ENCODE peak calls at places on chromosome 20, in four cellular contexts. B, Z, F and U are unnamed samples.

GRCh38 chr20:37335642-37336368 is 10.1 kb upstream of the SRC start:
- DNase-seq in B (no peak), Z (peak), F (no peak), U (peak)

GRCh38 chr20:24132246-24132645 is 143.7 kb upstream of the GGTLC1 start:
- DNase-seq in F (no peak), Z (no peak), B (no peak), U (no peak)

GRCh38 chr20:22776369-22776768 is 192.0 kb upstream of the FOXA2 start:
- DNase-seq in F (no peak), Z (no peak), B (no peak), U (no peak)

GRCh38 chr20:50575869-50576720 is 65.9 kb downstream of the PTPN1 start:
- DNase-seq in Z (peak), B (peak), F (no peak), U (peak)

GRCh38 chr20:32144898-32145662 is 35.6 kb downstream of the TM9SF4 start:
- DNase-seq in B (no peak), Z (no peak), F (no peak), U (no peak)

GRCh38 chr20:33875534-33876026 is 64.4 kb downstream of the CHMP4B start:
- DNase-seq in Z (no peak), F (no peak), B (no peak), U (no peak)

GRCh38 chr20:37323985-37324384 is 22.0 kb upstream of the SRC start:
- DNase-seq in Z (no peak), F (no peak), B (no peak), U (no peak)

GRCh38 chr20:688809-689208 is 13.2 kb upstream of the SCRT2 start:
- DNase-seq in Z (peak), F (no peak), B (peak), U (peak)

GRCh38 chr20:40481337-40481736 is 207.7 kb downstream of the MAFB start:
- DNase-seq in Z (no peak), B (no peak), F (no peak), U (no peak)

GRCh38 chr20:35515949-35516645 is 13.4 kb downstream of the C20orf173 start:
- DNase-seq in Z (no peak), F (no peak), B (no peak), U (no peak)

GRCh38 chr20:25532015-25532751 is 53.1 kb downstream of the NINL start:
- DNase-seq in F (no peak), B (peak), Z (peak), U (no peak)

GRCh38 chr20:45309075-45309474 is 976 bp upstream of the MATN4 start:
- DNase-seq in B (no peak), F (no peak), Z (no peak), U (no peak)

DNA sequence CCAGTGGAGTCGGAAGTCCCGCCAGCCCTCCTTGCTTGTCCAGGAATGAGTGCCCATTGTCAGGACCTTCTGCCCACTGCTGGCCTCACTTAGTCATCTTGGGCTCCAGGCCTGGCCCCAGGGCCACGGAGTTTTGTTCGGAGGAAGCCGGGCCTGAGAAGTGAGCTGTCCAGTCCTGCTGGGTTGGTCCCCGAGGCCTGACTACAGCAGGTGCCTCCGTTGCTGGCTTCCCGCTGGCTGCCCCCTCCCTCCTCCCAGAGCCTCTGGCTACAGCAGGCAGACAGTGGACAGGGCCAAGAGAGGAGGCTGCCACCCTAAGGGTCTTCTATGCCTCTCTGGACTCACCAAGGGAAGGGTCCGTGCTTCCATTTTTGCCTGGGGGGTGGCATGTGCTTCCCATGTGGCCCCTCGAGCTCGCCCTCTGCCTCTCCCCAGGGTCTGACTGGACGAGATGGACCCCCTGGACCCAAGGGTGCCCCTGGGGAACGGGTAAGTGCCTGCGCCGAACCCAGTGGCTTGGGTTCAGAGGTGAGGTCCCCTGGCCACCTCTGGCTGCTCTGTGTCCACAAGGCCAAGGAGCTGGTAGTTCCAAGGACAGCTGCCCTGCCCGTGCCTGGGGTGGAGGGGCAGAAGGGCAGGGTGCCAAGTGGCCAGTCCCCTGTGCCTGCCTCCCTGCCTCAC is 2.8 kb downstream of the COL9A3 start:
- DNase-seq in Z (no peak), B (no peak), F (no peak), U (no peak)
- TF ChIP-seq CBFB in Z (no peak), B (no peak), F (no peak), U (no peak)

DNA sequence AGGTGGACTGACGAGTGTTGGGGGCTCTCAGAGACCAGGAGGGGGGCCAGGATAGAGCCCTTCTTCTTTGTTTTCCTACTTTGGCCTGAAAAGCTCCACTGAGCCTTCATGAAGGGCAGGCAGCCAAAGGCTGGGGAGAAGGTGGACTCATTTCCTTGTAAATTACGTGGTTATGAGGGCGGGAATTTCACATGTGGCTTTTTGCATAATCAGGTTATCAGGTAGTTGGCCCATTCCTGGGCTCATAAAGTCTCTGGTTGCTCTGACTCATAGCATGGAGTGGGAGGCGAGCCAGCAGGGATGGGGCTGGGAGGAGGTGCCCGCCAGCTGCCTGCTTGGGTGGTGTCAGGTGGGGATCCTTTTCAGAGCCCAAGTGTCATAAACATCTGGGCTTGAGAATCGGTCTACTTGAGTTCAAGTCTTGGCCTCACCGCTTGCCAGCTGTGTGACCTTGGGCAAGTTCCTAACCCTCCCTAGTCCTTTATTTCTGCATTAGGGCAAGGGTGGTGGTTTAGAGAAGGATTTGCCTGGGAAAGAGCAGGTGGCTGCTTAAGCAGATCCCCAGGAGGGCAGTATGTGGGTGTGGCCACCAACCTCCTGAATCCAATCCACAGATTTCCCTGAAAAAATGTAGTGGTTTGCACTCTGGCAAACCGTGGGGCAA is 26.5 kb upstream of the RNF24 start:
- DNase-seq in B (no peak), Z (no peak), F (no peak), U (peak)
- TF ChIP-seq CBFB in B (no peak), Z (no peak), F (no peak), U (no peak)

GRCh38 chr20:52959125-52959524 is 13.0 kb upstream of the TSHZ2 start:
- DNase-seq in Z (peak), B (no peak), F (no peak), U (no peak)
- TF ChIP-seq CBFB in Z (no peak), B (no peak), F (no peak), U (no peak)

GRCh38 chr20:2780948-2781347 is 19.5 kb downstream of the CPXM1 start:
- DNase-seq in Z (no peak), B (no peak), F (no peak), U (no peak)
- TF ChIP-seq CBFB in Z (no peak), B (no peak), F (no peak), U (no peak)

DNA sequence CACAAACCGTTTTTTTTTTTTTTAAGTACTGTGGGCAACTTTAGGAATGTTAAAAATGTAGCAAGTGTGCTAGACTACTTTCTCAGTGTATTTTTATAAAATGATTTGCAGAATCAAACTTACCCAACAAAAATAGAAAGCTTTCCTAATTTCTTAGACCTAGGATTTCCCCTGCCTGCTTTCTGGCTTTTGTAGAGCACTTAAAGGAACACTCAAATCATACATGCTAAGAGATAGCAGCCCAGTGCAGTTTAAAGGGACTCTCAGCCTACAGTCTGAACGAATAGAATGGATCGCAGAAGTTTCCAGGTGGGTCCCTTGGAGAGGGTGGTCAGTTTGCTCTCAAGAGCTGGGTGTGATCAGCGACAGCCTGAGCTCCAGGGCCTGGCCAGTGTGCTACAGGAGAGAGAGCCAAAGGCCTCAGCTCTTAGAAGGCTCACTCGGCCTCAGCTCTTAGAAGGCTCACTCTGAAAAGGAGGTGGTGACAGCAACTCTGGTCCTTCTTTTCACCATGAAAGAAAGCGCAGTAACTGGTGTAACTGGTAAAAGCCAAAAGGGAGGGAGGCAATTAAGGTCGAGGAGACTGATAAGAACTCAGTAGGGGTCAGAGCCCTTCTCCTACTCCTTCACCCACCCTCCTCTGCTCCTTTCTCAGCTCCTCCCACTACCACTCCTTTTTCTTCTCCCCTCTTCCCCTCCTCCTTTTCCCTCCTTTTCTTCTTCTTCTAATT is 142.4 kb downstream of the ZFP64 start:
- DNase-seq in Z (no peak), B (peak), F (no peak), U (no peak)
- TF ChIP-seq CBFB in Z (no peak), B (no peak), F (no peak), U (no peak)

GRCh38 chr20:11686900-11687543 is 230.7 kb upstream of the BTBD3 start:
- DNase-seq in Z (no peak), F (no peak), B (peak), U (no peak)
- TF ChIP-seq CBFB in Z (no peak), F (no peak), B (no peak), U (no peak)

DNA sequence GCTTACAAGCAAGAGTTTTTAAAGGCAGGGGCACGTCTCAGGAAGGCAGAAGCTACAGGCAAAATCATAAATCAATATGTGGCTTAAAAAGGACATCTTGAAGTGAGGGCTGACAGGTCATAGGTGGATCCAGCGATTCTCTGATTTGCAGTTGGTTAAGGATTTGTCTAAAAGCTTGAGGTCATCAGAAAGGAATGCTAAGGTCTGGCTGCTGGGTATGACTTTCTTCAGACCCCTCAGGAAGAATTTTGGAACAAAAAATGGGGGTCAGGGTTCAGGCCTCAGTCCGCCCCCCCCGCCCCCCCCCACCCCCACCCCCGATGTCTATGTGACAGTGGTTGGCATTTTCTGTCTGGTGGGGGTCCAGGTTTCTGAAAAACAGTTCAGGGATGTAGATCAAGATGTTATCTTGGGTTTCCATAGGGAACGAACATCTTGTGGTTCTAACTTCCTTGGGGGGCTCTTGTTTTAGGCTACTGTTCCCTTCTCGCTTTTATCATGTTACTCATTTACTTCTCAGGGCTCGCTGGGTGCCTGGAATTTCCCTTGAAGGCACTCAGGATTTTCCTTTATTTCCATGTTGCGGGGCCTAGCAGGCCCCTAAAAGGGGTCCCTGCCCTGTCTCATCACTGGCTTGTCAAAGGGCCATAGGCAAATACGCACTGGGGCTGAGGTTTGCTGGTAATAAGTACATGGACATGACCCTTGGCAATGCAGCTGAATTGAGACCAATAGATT is 262.1 kb downstream of the CDH4 start:
- DNase-seq in B (no peak), F (no peak), Z (no peak), U (no peak)
- TF ChIP-seq CBFB in B (no peak), F (no peak), Z (no peak), U (no peak)

GRCh38 chr20:48698507-48699267 is 129.1 kb downstream of the PREX1 start:
- DNase-seq in F (no peak), B (peak), Z (no peak), U (peak)

GRCh38 chr20:48694466-48694865 is 133.3 kb downstream of the PREX1 start:
- DNase-seq in Z (no peak), F (no peak), B (no peak), U (no peak)

GRCh38 chr20:48695738-48696137 is 132.1 kb downstream of the PREX1 start:
- DNase-seq in F (no peak), B (no peak), Z (no peak), U (no peak)

GRCh38 chr20:48695255-48695654 is 132.5 kb downstream of the PREX1 start:
- DNase-seq in F (no peak), B (no peak), Z (no peak), U (no peak)

DNA sequence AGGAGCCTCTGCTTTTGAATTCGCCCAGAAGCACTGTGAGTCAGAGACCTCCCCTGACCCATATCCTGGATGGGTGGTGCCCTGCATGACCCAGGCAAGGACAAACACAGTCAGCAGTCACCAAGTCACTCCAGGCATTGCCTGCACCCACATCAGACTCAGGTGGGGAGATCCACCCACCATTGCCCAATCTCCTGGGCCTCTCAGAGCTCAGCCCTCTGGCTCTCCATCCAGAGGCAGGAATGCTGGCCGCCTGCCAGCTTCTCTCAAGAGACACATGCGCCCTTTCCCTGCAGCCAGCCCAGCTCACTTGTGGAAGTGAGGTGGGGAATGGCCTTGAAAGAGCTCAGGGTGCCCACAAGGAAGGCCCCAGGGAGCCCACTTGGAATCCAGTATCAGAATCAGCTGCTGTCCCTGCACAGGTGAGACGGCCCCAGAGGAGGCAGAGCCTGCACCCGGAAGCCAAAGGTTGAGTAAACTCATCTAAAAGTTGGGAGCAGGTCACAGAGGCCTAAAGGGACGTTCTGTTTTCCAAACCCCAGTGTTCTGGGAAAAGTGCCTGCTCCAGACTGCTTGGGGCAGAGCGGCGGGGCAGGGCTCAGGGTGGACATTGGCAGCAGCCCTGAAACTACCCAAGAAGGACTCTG is 129.8 kb downstream of the PREX1 start:
- DNase-seq in Z (peak), F (no peak), B (no peak), U (no peak)
- TF ChIP-seq CBFB in Z (no peak), F (no peak), B (no peak), U (no peak)

DNA sequence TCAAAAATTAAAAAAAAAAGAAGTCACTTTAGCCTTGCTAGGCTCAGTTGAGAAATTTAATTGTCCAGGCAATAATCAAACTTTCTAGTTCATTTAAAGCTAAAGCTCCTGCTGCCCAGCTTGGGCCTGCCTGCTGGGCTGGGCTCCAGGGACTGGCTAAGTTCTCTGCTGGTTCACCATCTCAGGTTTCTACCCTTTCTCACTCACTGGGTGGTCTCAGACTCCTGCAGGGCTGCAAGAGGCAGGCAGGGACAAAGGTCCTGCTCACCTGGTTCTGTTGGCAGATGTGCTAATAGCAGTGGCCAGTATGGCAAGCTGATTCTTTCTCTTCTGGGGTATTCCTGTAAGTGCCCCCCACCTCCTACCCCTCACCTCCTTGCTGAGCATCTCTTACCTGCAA is 21.2 kb upstream of the RTF2 start:
- DNase-seq in B (no peak), F (no peak), Z (no peak), U (no peak)
- TF ChIP-seq CBFB in B (no peak), F (no peak), Z (no peak), U (no peak)

GRCh38 chr20:61554617-61555016 is 302.6 kb downstream of the CDH4 start:
- DNase-seq in B (no peak), Z (no peak), F (no peak), U (no peak)

GRCh38 chr20:61548069-61548468 is 296.0 kb downstream of the CDH4 start:
- DNase-seq in F (no peak), B (no peak), Z (no peak), U (no peak)

GRCh38 chr20:61556116-61556515 is 304.1 kb downstream of the CDH4 start:
- DNase-seq in Z (no peak), F (no peak), B (no peak), U (no peak)

GRCh38 chr20:61549865-61550264 is 297.8 kb downstream of the CDH4 start:
- DNase-seq in F (no peak), B (no peak), Z (no peak), U (no peak)

DNA sequence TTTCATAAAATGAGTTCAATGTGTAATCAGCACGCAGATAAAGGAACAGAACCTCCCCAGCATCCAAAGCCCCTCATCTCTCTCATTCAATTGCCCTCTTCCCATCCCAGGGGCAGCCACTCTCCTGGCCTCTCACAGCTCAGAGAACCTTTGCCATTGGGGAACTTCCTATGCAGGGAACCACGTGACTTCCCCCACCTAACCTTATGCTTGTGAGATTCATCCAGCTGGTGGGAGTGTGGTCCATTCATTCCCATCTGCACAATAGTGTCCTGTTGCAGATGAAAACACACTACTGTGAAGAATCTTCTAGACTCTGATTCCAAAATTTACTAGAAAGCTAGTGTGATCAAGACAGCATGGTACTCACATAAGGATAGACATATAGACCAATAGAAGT is 299.3 kb downstream of the CDH4 start:
- DNase-seq in Z (no peak), B (no peak), F (no peak), U (no peak)
- TF ChIP-seq CBFB in Z (no peak), B (no peak), F (no peak), U (no peak)